ENCODE peak calls at places on chromosomes 13 and 19, in seven cellular contexts. K, Y, X, L, A, S and J are unnamed samples.

GRCh38 chr13:74907788-74908187 is 574.2 kb downstream of the TBC1D4 start:
- DNase-seq in K (no peak), Y (no peak), X (no peak), L (no peak), A (no peak), S (no peak), J (no peak)

GRCh38 chr19:18541258-18541991 is 1.9 kb downstream of the FKBP8 start:
- DNase-seq in K (peak), Y (no peak), X (no peak), L (no peak), A (no peak), S (no peak), J (no peak)

GRCh38 chr13:36904219-36904618 is 15.8 kb downstream of the SMAD9 start:
- DNase-seq in K (no peak), Y (no peak), X (no peak), L (no peak), A (no peak), S (no peak), J (no peak)

GRCh38 chr13:94209110-94209509 is 270.4 kb downstream of the DCT start:
- DNase-seq in K (no peak), Y (no peak), X (no peak), L (no peak), A (no peak), S (no peak), J (no peak)

GRCh38 chr13:107370036-107370785 is 802.3 kb upstream of the ARGLU1 start:
- DNase-seq in K (peak), Y (no peak), X (no peak), L (peak), A (no peak), S (no peak), J (no peak)

GRCh38 chr19:52667972-52668371 is 29.8 kb upstream of the ZNF83 start:
- DNase-seq in K (no peak), Y (no peak), X (no peak), L (no peak), A (no peak), S (no peak), J (no peak)

GRCh38 chr19:45423589-45424190 is at the start of gene ERCC1:
- DNase-seq in K (peak), Y (no peak), X (peak), L (peak), A (no peak), S (peak), J (peak)

GRCh38 chr13:34108396-34108795 is 290.4 kb downstream of the RFC3 start:
- DNase-seq in K (no peak), Y (no peak), X (no peak), L (no peak), A (no peak), S (no peak), J (no peak)

GRCh38 chr19:47157455-47158321 is 27.1 kb downstream of the SAE1 start:
- DNase-seq in K (peak), Y (peak), X (no peak), L (peak), A (peak), S (no peak), J (peak)

GRCh38 chr13:110347535-110348308 is 40.6 kb downstream of the COL4A2 start:
- DNase-seq in K (peak), Y (no peak), X (peak), L (peak), A (peak), S (no peak), J (no peak)

GRCh38 chr19:58559275-58560006 is 1.0 kb upstream of the UBE2M start:
- DNase-seq in K (peak), Y (peak), X (peak), L (peak), A (peak), S (peak), J (peak)

GRCh38 chr19:405138-405965 is 3.6 kb downstream of the C2CD4C start:
- DNase-seq in K (no peak), Y (peak), X (no peak), L (no peak), A (no peak), S (no peak), J (no peak)

GRCh38 chr19:13441810-13442512 is 64.3 kb downstream of the CACNA1A start:
- DNase-seq in K (peak), Y (no peak), X (peak), L (peak), A (no peak), S (no peak), J (peak)

GRCh38 chr13:59722580-59722900 is 441.2 kb downstream of the DIAPH3 start:
- DNase-seq in K (no peak), Y (no peak), X (no peak), L (no peak), A (no peak), S (no peak), J (no peak)

GRCh38 chr13:78816154-78816553 is 157.2 kb upstream of the OBI1 start:
- DNase-seq in K (no peak), Y (no peak), X (no peak), L (no peak), A (no peak), S (no peak), J (no peak)

GRCh38 chr19:5434970-5435641 is 20.1 kb upstream of the ZNRF4 start:
- DNase-seq in K (peak), Y (no peak), X (no peak), L (peak), A (no peak), S (no peak), J (no peak)

GRCh38 chr13:34748078-34748477 is 194.0 kb upstream of the NBEA start:
- DNase-seq in K (peak), Y (peak), X (peak), L (no peak), A (no peak), S (peak), J (no peak)

GRCh38 chr13:23087884-23088283 is 92.9 kb upstream of the SGCG start:
- DNase-seq in K (peak), Y (no peak), X (peak), L (peak), A (no peak), S (no peak), J (no peak)

DNA sequence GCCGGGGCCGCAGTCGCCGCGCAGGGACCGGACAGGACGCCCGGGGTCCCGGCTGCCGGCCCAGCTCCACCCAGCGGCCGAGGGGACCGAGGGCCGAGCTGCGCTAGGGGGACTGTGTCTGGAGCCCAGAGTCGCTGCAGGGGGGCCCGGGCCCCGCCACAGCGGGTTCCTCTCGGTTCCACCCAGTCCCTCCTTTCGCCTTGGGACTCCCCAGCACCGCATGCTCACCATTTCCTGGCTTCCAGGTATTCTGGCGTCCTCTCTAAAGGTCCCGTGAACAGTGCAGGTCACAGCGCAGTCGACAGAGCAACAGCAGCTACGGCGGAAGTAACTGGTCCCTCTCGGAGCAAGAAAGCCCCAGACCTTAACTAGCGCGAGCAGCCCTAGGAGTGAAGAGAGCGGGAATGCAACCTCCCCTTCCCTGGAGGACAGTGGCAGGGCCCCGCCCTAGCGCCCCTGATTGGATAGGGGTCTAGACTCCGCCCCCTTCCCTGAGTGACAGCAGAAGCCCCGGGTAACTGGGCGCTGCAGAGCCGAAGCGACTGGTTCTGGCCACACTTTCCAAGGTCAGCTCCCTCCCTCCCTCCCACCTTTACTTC is at the start of gene ZNF878:
- DNase-seq in K (peak), Y (peak), X (peak), L (peak), A (peak), S (peak), J (peak)
- TF ChIP-seq CTCF in K (peak), Y (no peak), X (no peak), L (no peak), A (no peak), S (peak), J (peak)

GRCh38 chr13:70339738-70340137 is 231.5 kb upstream of the KLHL1 start:
- DNase-seq in K (no peak), Y (no peak), X (no peak), L (no peak), A (no peak), S (no peak), J (no peak)
- TF ChIP-seq CTCF in K (no peak), Y (no peak), X (no peak), L (no peak), A (no peak), S (peak), J (peak)

GRCh38 chr19:3275583-3276340 is 51.3 kb downstream of the CELF5 start:
- DNase-seq in K (peak), Y (no peak), X (peak), L (peak), A (peak), S (peak), J (peak)
- TF ChIP-seq CTCF in K (no peak), Y (no peak), X (peak), L (peak), A (no peak), S (peak), J (peak)

DNA sequence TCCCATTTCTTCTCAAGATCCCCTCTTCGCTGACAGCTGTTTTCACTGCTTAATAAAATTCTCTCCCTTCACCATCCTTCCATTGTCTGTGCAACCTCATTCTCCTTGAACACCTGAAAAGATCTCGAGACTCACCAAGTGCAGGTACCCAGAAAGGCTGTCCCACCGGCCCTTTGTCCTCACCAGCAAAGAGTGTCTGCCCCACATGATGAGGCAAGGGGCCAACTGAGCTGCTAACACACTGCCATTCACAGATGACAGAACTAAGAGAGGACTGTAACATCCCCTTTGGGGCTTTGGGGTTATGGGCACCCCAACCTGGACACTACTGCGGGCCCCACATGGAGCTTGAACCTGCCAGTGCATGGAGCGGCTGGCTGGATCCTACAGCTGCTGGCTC is 771.4 kb upstream of the MIR17HG start:
- DNase-seq in K (no peak), Y (no peak), X (no peak), L (no peak), A (no peak), S (no peak), J (no peak)
- TF ChIP-seq CTCF in K (no peak), Y (no peak), X (no peak), L (no peak), A (no peak), S (no peak), J (no peak)

DNA sequence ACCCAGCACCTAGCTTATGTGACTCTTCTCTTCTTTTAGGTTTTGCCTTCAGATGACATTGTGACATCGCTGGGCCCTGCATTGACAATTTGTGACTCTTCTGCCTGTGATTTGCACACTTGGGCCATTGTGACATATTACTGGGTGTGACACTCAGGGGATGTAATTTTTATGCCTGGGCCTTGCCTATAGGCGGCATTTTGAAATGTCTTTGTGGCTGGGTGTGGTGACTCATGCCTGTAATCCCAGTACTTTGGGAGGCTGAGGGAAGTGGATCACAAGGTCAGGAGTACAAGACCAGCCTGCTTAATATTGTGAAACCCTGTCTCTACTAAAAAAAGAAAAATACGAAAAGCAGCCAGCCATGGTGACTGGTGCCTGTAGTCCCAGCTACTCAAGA is 28.4 kb upstream of the ZNF681 start:
- DNase-seq in K (peak), Y (no peak), X (no peak), L (no peak), A (no peak), S (no peak), J (no peak)
- TF ChIP-seq CTCF in K (no peak), Y (no peak), X (no peak), L (no peak), A (no peak), S (no peak), J (no peak)

DNA sequence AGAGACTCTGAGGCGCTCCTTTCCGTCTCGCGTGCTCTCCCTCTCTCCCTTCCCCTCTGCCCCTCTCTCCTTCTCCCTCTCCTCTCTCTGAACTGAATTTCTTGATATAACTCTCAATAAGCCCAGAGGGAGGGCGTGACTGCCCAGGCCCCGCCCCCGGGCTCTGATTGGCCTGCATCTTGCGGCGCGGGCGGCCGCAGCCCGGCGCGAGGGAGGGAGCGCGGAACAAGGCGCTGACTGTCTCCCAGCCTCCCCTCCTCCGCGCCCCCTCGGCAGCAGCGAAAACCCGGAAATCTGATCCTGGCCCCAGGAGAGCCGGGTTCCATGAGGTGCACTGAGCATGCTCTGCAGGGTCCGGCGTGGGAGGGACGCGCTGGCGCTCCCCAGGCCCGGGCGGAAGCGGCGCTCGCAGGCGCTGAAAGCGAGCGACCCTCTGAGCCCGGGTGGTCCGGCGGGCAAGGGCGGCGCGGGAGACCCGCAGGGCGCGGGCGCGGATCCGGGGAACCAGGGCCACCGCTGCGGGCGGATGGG is at the start of gene PCDH9:
- DNase-seq in K (peak), Y (peak), X (peak), L (peak), A (peak), S (peak), J (peak)
- TF ChIP-seq CTCF in K (no peak), Y (no peak), X (no peak), L (no peak), A (no peak), S (no peak), J (no peak)

GRCh38 chr13:113729329-113730019 is 29.6 kb upstream of the TMEM255B start:
- DNase-seq in K (peak), Y (no peak), X (no peak), L (no peak), A (no peak), S (peak), J (no peak)

GRCh38 chr13:113731192-113732175 is 27.5 kb upstream of the TMEM255B start:
- DNase-seq in K (no peak), Y (no peak), X (no peak), L (no peak), A (no peak), S (peak), J (no peak)

GRCh38 chr13:113730145-113730750 is 28.8 kb upstream of the TMEM255B start:
- DNase-seq in K (no peak), Y (no peak), X (no peak), L (no peak), A (no peak), S (peak), J (no peak)

GRCh38 chr13:113732176-113732960 is 26.7 kb upstream of the TMEM255B start:
- DNase-seq in K (no peak), Y (no peak), X (no peak), L (no peak), A (no peak), S (peak), J (no peak)

GRCh38 chr13:113730831-113731191 is 28.2 kb upstream of the TMEM255B start:
- DNase-seq in K (no peak), Y (no peak), X (no peak), L (no peak), A (no peak), S (no peak), J (no peak)
- TF ChIP-seq CTCF in K (no peak), Y (no peak), X (no peak), L (no peak), A (no peak), S (no peak), J (no peak)

GRCh38 chr13:43195112-43195511 is 171.7 kb downstream of the DNAJC15 start:
- DNase-seq in K (no peak), Y (no peak), X (no peak), L (no peak), A (no peak), S (no peak), J (no peak)
- TF ChIP-seq CTCF in K (no peak), Y (no peak), X (no peak), L (no peak), A (no peak), S (no peak), J (no peak)

GRCh38 chr19:15180451-15181390 is 20.1 kb downstream of the NOTCH3 start:
- DNase-seq in K (no peak), Y (no peak), X (no peak), L (no peak), A (no peak), S (peak), J (no peak)
- TF ChIP-seq CTCF in K (no peak), Y (no peak), X (no peak), L (no peak), A (no peak), S (no peak), J (no peak)